ENCODE peak calls at places on chromosomes 13 and 19, in eight cellular contexts. D is BJ, U is spleen, Z is osteoblast, O is heart right ventricle, K is heart left ventricle, G is H1, B is ascending aorta. V is an unnamed sample.

GRCh38 chr13:68439821-68440220 is 1209.7 kb upstream of the PCDH9 start:
- DNase-seq in D (no peak), U (no peak), Z (no peak), O (no peak), K (no peak), G (no peak), B (no peak), V (no peak)

GRCh38 chr13:44231786-44232516 is 141.7 kb upstream of the SERP2 start:
- DNase-seq in D (peak), U (no peak), Z (peak), O (no peak), K (peak), G (peak), B (peak), V (peak)

GRCh38 chr13:47112205-47112896 is 215.5 kb upstream of the HTR2A start:
- DNase-seq in D (no peak), U (no peak), Z (no peak), O (no peak), K (no peak), G (no peak), B (no peak), V (no peak)

GRCh38 chr13:112842343-112842856 is 126.6 kb upstream of the MCF2L start:
- DNase-seq in D (no peak), U (peak), Z (peak), O (peak), K (peak), G (no peak), B (no peak), V (no peak)

GRCh38 chr19:50500060-50500752 is 10.8 kb downstream of the JOSD2 start:
- DNase-seq in D (no peak), U (peak), Z (no peak), O (peak), K (peak), G (peak), B (no peak), V (no peak)

GRCh38 chr13:46168341-46168740 is 13.6 kb downstream of the LCP1 start:
- DNase-seq in D (no peak), U (peak), Z (no peak), O (no peak), K (peak), G (no peak), B (peak), V (no peak)

GRCh38 chr19:55086730-55087541 is 11.3 kb downstream of the EPS8L1 start:
- DNase-seq in D (peak), U (peak), Z (peak), O (peak), K (peak), G (peak), B (peak), V (peak)

GRCh38 chr13:55893541-55893940 is 1247.2 kb upstream of the PRR20A start:
- DNase-seq in D (no peak), U (no peak), Z (no peak), O (no peak), K (no peak), G (no peak), B (no peak), V (no peak)

GRCh38 chr19:51127755-51128154 is 3.0 kb downstream of the SIGLEC9 start:
- DNase-seq in D (no peak), U (peak), Z (no peak), O (peak), K (peak), G (no peak), B (peak), V (no peak)

GRCh38 chr19:54133312-54133956 is 4.1 kb upstream of the CNOT3 start:
- DNase-seq in D (no peak), U (no peak), Z (no peak), O (no peak), K (no peak), G (peak), B (no peak), V (no peak)

GRCh38 chr19:38288127-38288855 is 15.8 kb upstream of the C19orf33 start:
- DNase-seq in D (no peak), U (no peak), Z (peak), O (no peak), K (no peak), G (no peak), B (no peak), V (no peak)

GRCh38 chr13:44120814-44121505 is 241.3 kb downstream of the LACC1 start:
- DNase-seq in D (no peak), U (no peak), Z (no peak), O (no peak), K (no peak), G (no peak), B (no peak), V (no peak)

GRCh38 chr19:38061294-38061693 is 154.3 kb downstream of the SIPA1L3 start:
- DNase-seq in D (peak), U (no peak), Z (peak), O (no peak), K (no peak), G (no peak), B (no peak), V (peak)

GRCh38 chr19:3346677-3347353 is 19.6 kb upstream of the NFIC start:
- DNase-seq in D (no peak), U (no peak), Z (peak), O (peak), K (peak), G (no peak), B (peak), V (peak)

GRCh38 chr13:44818428-44818827 is 170.8 kb downstream of the NUFIP1 start:
- DNase-seq in D (no peak), U (no peak), Z (no peak), O (no peak), K (no peak), G (no peak), B (no peak), V (peak)

GRCh38 chr19:17348700-17349099 is 11.3 kb downstream of the GTPBP3 start:
- DNase-seq in D (no peak), U (peak), Z (peak), O (peak), K (peak), G (peak), B (peak), V (peak)

GRCh38 chr19:1312732-1313694 is 27.3 kb downstream of the EFNA2 start:
- DNase-seq in D (no peak), U (no peak), Z (peak), O (no peak), K (no peak), G (no peak), B (no peak), V (peak)

GRCh38 chr13:28464861-28465260 is 30.1 kb downstream of the FLT1 start:
- DNase-seq in D (no peak), U (no peak), Z (no peak), O (no peak), K (no peak), G (no peak), B (no peak), V (no peak)

DNA sequence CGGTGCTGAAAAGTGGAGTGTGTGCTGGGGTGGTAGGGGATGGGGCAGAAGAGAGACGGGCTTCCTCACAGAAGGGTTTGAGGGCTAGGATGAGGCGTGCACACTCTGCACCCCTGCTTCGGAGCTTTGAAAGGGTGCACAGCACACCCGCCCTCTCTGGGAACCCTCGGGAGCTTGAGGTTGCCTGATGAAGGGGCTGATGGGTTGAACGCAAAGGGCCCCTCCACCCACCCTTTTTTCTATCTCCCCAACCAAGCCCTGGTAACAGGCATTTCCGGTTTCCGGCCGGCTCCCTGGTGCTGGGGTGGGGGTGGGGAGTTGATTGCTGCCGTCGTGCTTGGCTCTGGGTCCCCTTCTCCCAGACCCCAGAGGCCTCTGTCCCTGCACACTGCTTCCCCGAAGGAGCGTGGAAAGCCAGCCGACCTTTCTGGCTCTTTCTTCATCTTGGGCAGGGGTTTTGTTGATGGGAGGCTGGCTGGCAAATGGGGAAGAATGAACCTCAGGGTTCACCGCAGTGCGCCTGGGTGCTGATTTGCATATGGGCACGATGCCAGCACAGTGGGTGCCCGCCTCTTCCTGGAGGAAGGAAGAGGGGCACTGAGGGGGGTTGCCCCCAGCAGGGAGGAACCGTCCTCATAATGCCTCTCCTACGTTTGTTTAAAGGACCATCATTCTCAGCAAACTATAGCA is 29.0 kb downstream of the VAV1 start:
- DNase-seq in D (no peak), U (peak), Z (peak), O (peak), K (peak), G (peak), B (peak), V (no peak)
- TF ChIP-seq CTCF in D (no peak), U (no peak), Z (no peak), O (no peak), K (no peak), G (no peak), B (no peak), V (no peak)

GRCh38 chr19:31138077-31138476 is 211.2 kb downstream of the TSHZ3 start:
- DNase-seq in D (no peak), U (no peak), Z (no peak), O (no peak), K (no peak), G (no peak), B (no peak), V (no peak)

GRCh38 chr19:31144069-31144468 is 205.2 kb downstream of the TSHZ3 start:
- DNase-seq in D (no peak), U (no peak), Z (peak), O (no peak), K (no peak), G (no peak), B (no peak), V (no peak)

GRCh38 chr19:31139871-31140505 is 209.2 kb downstream of the TSHZ3 start:
- DNase-seq in D (peak), U (no peak), Z (peak), O (no peak), K (no peak), G (no peak), B (no peak), V (peak)

GRCh38 chr19:31141301-31141700 is 207.9 kb downstream of the TSHZ3 start:
- DNase-seq in D (no peak), U (no peak), Z (no peak), O (no peak), K (no peak), G (no peak), B (no peak), V (no peak)

GRCh38 chr19:31140717-31141116 is 208.5 kb downstream of the TSHZ3 start:
- DNase-seq in D (no peak), U (no peak), Z (peak), O (no peak), K (no peak), G (no peak), B (no peak), V (peak)
- TF ChIP-seq CTCF in D (no peak), U (no peak), Z (no peak), O (no peak), K (no peak), G (no peak), B (no peak), V (peak)

DNA sequence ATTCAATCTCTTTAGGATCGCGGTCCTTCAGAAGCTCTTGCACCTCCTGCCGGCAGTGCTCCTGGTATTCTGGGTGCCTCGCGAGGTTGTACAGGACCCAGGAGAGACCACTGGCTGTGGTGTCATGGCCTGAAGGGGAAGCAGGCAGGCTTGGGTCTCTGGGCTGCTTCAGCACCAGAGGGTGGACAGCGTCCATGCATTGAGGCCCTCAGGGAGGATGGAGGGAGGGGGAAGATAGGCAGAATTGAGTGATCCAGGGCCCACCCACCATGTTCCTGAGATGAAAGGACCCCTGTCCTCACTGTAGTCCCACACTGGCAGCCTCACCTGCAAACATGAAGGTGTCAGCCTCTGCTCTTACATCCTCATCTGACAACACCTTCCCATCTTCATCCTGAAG is 17.9 kb upstream of the OR10H5 start:
- DNase-seq in D (no peak), U (no peak), Z (no peak), O (no peak), K (no peak), G (no peak), B (no peak), V (no peak)
- TF ChIP-seq CTCF in D (no peak), U (no peak), Z (no peak), O (no peak), K (no peak), G (no peak), B (no peak), V (no peak)

DNA sequence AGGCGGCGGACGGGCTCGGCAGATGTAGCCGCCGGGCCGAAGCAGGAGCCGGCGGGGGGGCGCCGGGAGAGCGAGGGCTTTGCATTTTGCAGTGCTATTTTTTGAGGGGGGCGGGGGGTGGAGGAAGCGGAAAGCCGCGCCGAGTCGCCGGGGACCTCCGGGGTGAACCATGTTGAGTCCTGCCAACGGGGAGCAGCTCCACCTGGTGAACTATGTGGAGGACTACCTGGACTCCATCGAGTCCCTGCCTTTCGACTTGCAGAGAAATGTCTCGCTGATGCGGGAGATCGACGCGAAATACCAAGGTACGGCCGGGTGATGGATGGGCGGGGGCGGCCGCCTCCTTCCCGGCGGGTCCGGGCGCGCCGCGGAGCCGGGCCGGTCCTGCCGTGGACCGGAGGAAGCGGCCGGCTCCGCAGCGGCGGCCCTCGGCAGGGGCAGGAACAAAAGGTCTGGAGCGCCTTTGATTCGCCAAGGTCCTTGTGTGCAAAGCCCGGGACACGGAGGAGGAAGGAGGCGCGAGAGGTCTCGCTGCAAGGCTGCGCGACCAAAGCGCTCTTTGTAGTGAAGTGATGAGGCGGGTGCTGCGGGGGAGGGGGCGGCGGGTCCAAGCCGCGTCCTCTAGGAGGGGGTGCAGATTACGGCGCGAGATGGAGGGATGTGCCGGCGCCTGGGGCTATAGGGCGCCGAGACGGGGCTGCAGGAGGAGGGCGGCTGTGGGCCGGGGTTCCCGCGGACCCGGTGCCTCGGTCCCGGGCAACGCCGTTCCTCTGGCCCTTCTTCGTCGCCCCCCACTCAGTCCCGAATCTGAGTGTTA is 689 bp downstream of the ING1 start:
- DNase-seq in D (no peak), U (peak), Z (peak), O (peak), K (peak), G (peak), B (peak), V (peak)
- TF ChIP-seq CTCF in D (no peak), U (no peak), Z (no peak), O (peak), K (no peak), G (no peak), B (no peak), V (no peak)

GRCh38 chr19:42325896-42326771 is 699 bp downstream of the MEGF8 start:
- DNase-seq in D (no peak), U (peak), Z (peak), O (no peak), K (peak), G (no peak), B (no peak), V (no peak)

GRCh38 chr19:42323852-42324654 is 1.4 kb upstream of the MEGF8 start:
- DNase-seq in D (no peak), U (peak), Z (peak), O (no peak), K (peak), G (peak), B (no peak), V (no peak)

GRCh38 chr19:42326969-42327368 is 1.5 kb downstream of the MEGF8 start:
- DNase-seq in D (no peak), U (no peak), Z (peak), O (no peak), K (no peak), G (no peak), B (no peak), V (no peak)

GRCh38 chr19:42324655-42325307 is 654 bp upstream of the MEGF8 start:
- DNase-seq in D (no peak), U (peak), Z (peak), O (no peak), K (no peak), G (peak), B (no peak), V (no peak)

GRCh38 chr19:42325308-42325895 is at the start of gene MEGF8:
- DNase-seq in D (peak), U (peak), Z (peak), O (peak), K (peak), G (peak), B (peak), V (peak)
- TF ChIP-seq CTCF in D (peak), U (peak), Z (peak), O (peak), K (peak), G (peak), B (no peak), V (peak)

V was measured in HFFc6.